ENCODE peak calls at places on chromosome 14, in four cellular contexts. Z is amniotic stem cell, H is HuH-7.5, Y is Kasumi-1. L is an unnamed sample.

GRCh38 chr14:104688755-104689619 is at the start of gene INF2:
- DNase-seq in Z (no peak), H (peak), Y (peak), L (peak)

GRCh38 chr14:80621701-80622100 is 319.8 kb downstream of the CEP128 start:
- DNase-seq in Z (no peak), H (no peak), Y (no peak), L (peak)

GRCh38 chr14:89836830-89837469 is 117.6 kb downstream of the EFCAB11 start:
- DNase-seq in Z (no peak), H (no peak), Y (no peak), L (no peak)

GRCh38 chr14:86652512-86652911 is 1122.6 kb downstream of the FLRT2 start:
- DNase-seq in Z (no peak), H (no peak), Y (no peak), L (no peak)

GRCh38 chr14:56976211-56976610 is 165.9 kb upstream of the OTX2 start:
- DNase-seq in Z (no peak), H (no peak), Y (no peak), L (no peak)

GRCh38 chr14:70755655-70756054 is 53.7 kb downstream of the MAP3K9 start:
- DNase-seq in Z (no peak), H (no peak), Y (no peak), L (peak)

GRCh38 chr14:60758875-60759274 is 24.3 kb downstream of the MNAT1 start:
- DNase-seq in Z (no peak), H (no peak), Y (no peak), L (no peak)

GRCh38 chr14:40447032-40447431 is 1014.8 kb upstream of the FBXO33 start:
- DNase-seq in Z (no peak), H (no peak), Y (no peak), L (no peak)

GRCh38 chr14:89240414-89240813 is 176.6 kb downstream of the FOXN3 start:
- DNase-seq in Z (no peak), H (no peak), Y (peak), L (peak)

GRCh38 chr14:33085799-33086198 is 147.1 kb downstream of the NPAS3 start:
- DNase-seq in Z (no peak), H (no peak), Y (no peak), L (no peak)

GRCh38 chr14:91373591-91374245 is 43.9 kb downstream of the CCDC88C start:
- DNase-seq in Z (no peak), H (no peak), Y (peak), L (peak)

L was measured in HT1080.